ENCODE peak calls at places on chromosomes 6 and 20, in four cellular contexts. D, N, Z and A are unnamed samples.

GRCh38 chr6:142685852-142686718 is 258.9 kb downstream of the HIVEP2 start:
- DNase-seq in Z (no peak), D (peak; percentile 25), N (no peak), A (no peak)

GRCh38 chr6:110590821-110591351 is 114.5 kb upstream of the SLC22A16 start:
- DNase-seq in D (no peak), Z (no peak), N (no peak), A (no peak)

GRCh38 chr20:51220293-51220706 is 197.4 kb upstream of the KCNG1 start:
- DNase-seq in N (no peak), Z (no peak), D (peak; percentile 66), A (no peak)

GRCh38 chr6:47283993-47284392 is 25.7 kb downstream of the TNFRSF21 start:
- DNase-seq in Z (no peak), N (no peak), D (no peak), A (no peak)

GRCh38 chr6:163872335-163872734 is 457.8 kb downstream of the QKI start:
- DNase-seq in Z (peak; percentile 84), N (no peak), D (no peak), A (no peak)

GRCh38 chr6:162864901-162865300 is 137.1 kb downstream of the PACRG start:
- DNase-seq in N (no peak), Z (no peak), D (no peak), A (no peak)

GRCh38 chr6:121925024-121925423 is 474.4 kb upstream of the HSF2 start:
- DNase-seq in D (no peak), Z (no peak), N (no peak), A (no peak)

GRCh38 chr6:90413867-90414266 is 117.2 kb upstream of the BACH2 start:
- DNase-seq in D (peak; percentile 80), Z (no peak), N (peak; percentile 62), A (no peak)

GRCh38 chr6:34115396-34116314 is 30.2 kb downstream of the GRM4 start:
- DNase-seq in Z (no peak), D (no peak), N (no peak), A (no peak)